ENCODE peak calls at places on chromosomes 6 and 20, in five cellular contexts. E is heart right ventricle, H is lower lobe of right lung, R is upper lobe of right lung, U is right atrium auricular region. W is an unnamed sample.

GRCh38 chr6:56962451-56962850 is 7.5 kb downstream of the BEND6 start:
- DNase-seq in H (no peak), E (no peak), U (no peak), R (no peak), W (no peak)

GRCh38 chr6:56664007-56664406 is 21.3 kb upstream of the DST start:
- DNase-seq in E (no peak), H (no peak), R (no peak), U (no peak), W (no peak)

GRCh38 chr6:80331522-80331921 is 225.1 kb downstream of the BCKDHB start:
- DNase-seq in R (no peak), H (no peak), E (no peak), U (no peak), W (no peak)

GRCh38 chr20:48100483-48100882 is 315.2 kb upstream of the SULF2 start:
- DNase-seq in H (no peak), R (peak), U (no peak), E (no peak), W (no peak)

GRCh38 chr6:9398794-9399373 is 963.5 kb upstream of the SLC35B3 start:
- DNase-seq in R (no peak), U (no peak), E (peak), H (no peak), W (no peak)

GRCh38 chr20:49935746-49936152 is 448 bp upstream of the RNF114 start:
- DNase-seq in H (peak), E (no peak), U (no peak), R (no peak), W (no peak)

GRCh38 chr20:17605131-17605660 is 35.3 kb downstream of the DSTN start:
- DNase-seq in H (no peak), E (no peak), U (no peak), R (no peak), W (no peak)

GRCh38 chr6:34671801-34672656 is 24.5 kb downstream of the ILRUN start:
- DNase-seq in U (no peak), E (no peak), R (no peak), H (no peak), W (no peak)

GRCh38 chr6:7559196-7559595 is 17.7 kb downstream of the DSP start:
- DNase-seq in R (no peak), E (no peak), H (no peak), U (no peak), W (no peak)

GRCh38 chr20:62366370-62367135 is 559 bp downstream of the LAMA5 start:
- DNase-seq in U (no peak), E (no peak), H (peak), R (peak), W (no peak)
- TF ChIP-seq CTCF in U (no peak), E (no peak), H (no peak), R (no peak), W (no peak)

GRCh38 chr6:95384988-95385387 is 192.3 kb upstream of the MANEA start:
- DNase-seq in H (no peak), E (no peak), U (no peak), R (peak), W (no peak)

GRCh38 chr6:95383878-95384277 is 193.5 kb upstream of the MANEA start:
- DNase-seq in H (no peak), R (peak), U (no peak), E (no peak), W (no peak)

DNA sequence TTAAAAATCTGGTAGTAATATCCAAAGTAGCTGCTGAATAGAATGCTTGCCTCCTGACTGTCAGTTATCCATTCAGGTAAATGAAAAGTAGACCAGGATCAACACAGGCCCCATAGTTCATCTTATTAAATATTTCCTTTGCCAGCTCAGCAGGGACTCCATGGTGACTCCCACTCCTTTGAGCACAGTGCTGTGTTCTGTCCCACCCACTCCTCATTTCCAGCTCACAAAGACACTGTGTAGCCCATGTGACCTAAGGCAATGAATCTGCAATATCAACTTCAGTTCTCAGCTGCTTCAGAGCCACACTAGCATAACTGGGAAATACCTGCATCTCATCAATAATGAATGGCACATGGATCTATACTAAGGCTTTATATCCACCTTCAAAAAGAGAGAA is 189.5 kb upstream of the MANEA start:
- DNase-seq in E (no peak), H (no peak), R (no peak), U (no peak), W (no peak)
- TF ChIP-seq CTCF in E (no peak), H (no peak), R (no peak), U (no peak), W (no peak)

GRCh38 chr20:54126809-54127655 is 46.8 kb downstream of the CYP24A1 start:
- DNase-seq in H (no peak), U (no peak), R (no peak), E (no peak), W (no peak)

GRCh38 chr20:54122189-54122588 is 51.6 kb downstream of the CYP24A1 start:
- DNase-seq in U (no peak), R (no peak), H (no peak), E (no peak), W (no peak)

GRCh38 chr20:54122681-54123586 is 50.9 kb downstream of the CYP24A1 start:
- DNase-seq in U (no peak), R (no peak), H (no peak), E (no peak), W (no peak)

GRCh38 chr20:54119744-54120143 is 49.4 kb upstream of the BCAS1 start:
- DNase-seq in E (no peak), R (no peak), H (no peak), U (no peak), W (no peak)

GRCh38 chr20:54123587-54124180 is 50.1 kb downstream of the CYP24A1 start:
- DNase-seq in R (peak), E (no peak), U (no peak), H (peak), W (no peak)
- TF ChIP-seq CTCF in R (no peak), E (no peak), U (no peak), H (no peak), W (no peak)

GRCh38 chr6:169520104-169520503 is 181.7 kb downstream of the WDR27 start:
- DNase-seq in R (no peak), U (no peak), E (no peak), H (no peak), W (no peak)
- TF ChIP-seq CTCF in R (peak), U (no peak), E (peak), H (no peak), W (peak)